ENCODE peak calls at places on chromosomes 3 and 15, in six cellular contexts. A is HepG2, V is A549, H is GM23338, T is HCT116, Z is GM12878. R is an unnamed sample.

GRCh38 chr3:196555295-196555694 is 13.1 kb downstream of the WDR53 start:
- DNase-seq in A (no peak), V (no peak), H (no peak), T (no peak), Z (no peak), R (no peak)

GRCh38 chr3:60269829-60270266 is 981.4 kb downstream of the FHIT start:
- DNase-seq in A (no peak), V (no peak), H (no peak), T (no peak), Z (no peak), R (no peak)

GRCh38 chr3:113523241-113523640 is 8.3 kb upstream of the SPICE1 start:
- DNase-seq in A (no peak), V (no peak), H (no peak), T (no peak), Z (no peak), R (no peak)

GRCh38 chr3:156816794-156817741 is 9.1 kb upstream of the LEKR1 start:
- DNase-seq in A (no peak), V (peak), H (peak), T (peak), Z (peak), R (peak)

GRCh38 chr3:38446287-38446686 is 7.4 kb upstream of the ACVR2B start:
- DNase-seq in A (no peak), V (no peak), H (no peak), T (no peak), Z (no peak), R (no peak)

GRCh38 chr15:58332676-58333400 is 99.0 kb upstream of the LIPC start:
- DNase-seq in A (peak), V (peak), H (no peak), T (no peak), Z (no peak), R (no peak)

GRCh38 chr3:136929984-136930671 is 27.7 kb upstream of the IL20RB start:
- DNase-seq in A (no peak), V (peak), H (no peak), T (no peak), Z (no peak), R (no peak)

GRCh38 chr3:184242297-184242685 is 6.5 kb downstream of the ALG3 start:
- DNase-seq in A (no peak), V (no peak), H (no peak), T (no peak), Z (no peak), R (no peak)

GRCh38 chr3:128505771-128506170 is 12.8 kb upstream of the GATA2 start:
- DNase-seq in A (no peak), V (no peak), H (no peak), T (no peak), Z (no peak), R (no peak)

GRCh38 chr3:156681003-156681402 is 6.6 kb downstream of the TIPARP start:
- DNase-seq in A (peak), V (peak), H (peak), T (no peak), Z (no peak), R (peak)

GRCh38 chr3:72135636-72136035 is 350.7 kb upstream of the PROK2 start:
- DNase-seq in A (no peak), V (no peak), H (no peak), T (no peak), Z (no peak), R (no peak)

GRCh38 chr3:89586256-89586655 is 478.8 kb downstream of the EPHA3 start:
- DNase-seq in A (no peak), V (no peak), H (no peak), T (no peak), Z (no peak), R (no peak)

GRCh38 chr15:78103406-78104118 is 11.2 kb downstream of the SH2D7 start:
- DNase-seq in A (no peak), V (no peak), H (no peak), T (no peak), Z (peak), R (peak)

GRCh38 chr3:59246719-59247401 is 197.0 kb upstream of the CFAP20DC start:
- DNase-seq in A (no peak), V (no peak), H (no peak), T (no peak), Z (peak), R (no peak)

GRCh38 chr15:67901922-67902321 is 62.1 kb upstream of the RNU6-1 start:
- DNase-seq in A (no peak), V (no peak), H (no peak), T (no peak), Z (no peak), R (no peak)

GRCh38 chr3:43372809-43373587 is 86.7 kb downstream of the SNRK start:
- DNase-seq in A (no peak), V (no peak), H (peak), T (no peak), Z (no peak), R (no peak)

GRCh38 chr3:29291262-29291981 is 10.6 kb downstream of the RBMS3 start:
- DNase-seq in A (peak), V (no peak), H (no peak), T (no peak), Z (no peak), R (no peak)

GRCh38 chr3:29164825-29165224 is 116.0 kb upstream of the RBMS3 start:
- DNase-seq in A (no peak), V (no peak), H (no peak), T (no peak), Z (no peak), R (no peak)

GRCh38 chr15:29854413-29854812 is 32.1 kb upstream of the TJP1 start:
- DNase-seq in A (no peak), V (no peak), H (no peak), T (no peak), Z (no peak), R (no peak)

GRCh38 chr15:58931985-58932384 is 1.5 kb downstream of the SLTM start:
- DNase-seq in A (peak), V (peak), H (no peak), T (no peak), Z (peak), R (no peak)

GRCh38 chr3:11136116-11136515 is 18.2 kb upstream of the HRH1 start:
- DNase-seq in A (no peak), V (no peak), H (no peak), T (no peak), Z (no peak), R (no peak)

GRCh38 chr3:55541456-55541855 is 54.4 kb upstream of the WNT5A start:
- DNase-seq in A (no peak), V (no peak), H (no peak), T (no peak), Z (no peak), R (no peak)
- H3K27ac ChIP-seq in A (no peak), V (no peak), H (no peak), T (no peak), Z (no peak), R (no peak)

GRCh38 chr15:48856947-48857346 is 21.0 kb upstream of the EID1 start:
- DNase-seq in A (no peak), V (no peak), H (peak), T (no peak), Z (no peak), R (no peak)
- TF ChIP-seq REST in A (no peak), V (no peak), H (no peak), T (no peak), Z (no peak), R (no peak)

GRCh38 chr3:71022552-71023335 is 560.8 kb downstream of the FOXP1 start:
- DNase-seq in A (peak), V (no peak), H (peak), T (no peak), Z (no peak), R (no peak)
- TF ChIP-seq CTCF in A (peak), V (peak), H (peak), T (peak), Z (no peak), R (no peak)

DNA sequence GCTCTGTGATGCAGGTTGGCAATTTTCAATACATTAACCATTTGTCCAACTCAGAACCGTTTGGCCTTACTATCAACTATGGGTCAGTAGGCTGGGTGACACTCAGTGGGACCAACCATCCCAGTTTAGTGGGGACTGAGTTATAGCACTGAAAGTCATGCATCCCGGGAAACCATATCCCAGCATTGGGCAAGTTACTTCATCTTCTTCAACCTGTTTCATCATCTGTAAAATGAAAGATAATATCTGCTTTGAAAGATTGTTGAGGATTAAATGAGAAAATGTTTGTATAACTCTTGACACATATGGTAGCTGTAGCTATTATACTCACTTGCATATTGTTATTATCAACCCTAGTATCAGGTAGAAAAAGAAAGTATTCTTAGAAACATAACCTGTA is 11.9 kb downstream of the RAB27A start:
- DNase-seq in A (no peak), V (no peak), H (no peak), T (no peak), Z (no peak), R (no peak)
- H3K27ac ChIP-seq in A (no peak), V (no peak), H (no peak), T (no peak), Z (peak), R (peak)

GRCh38 chr3:46228259-46229222 is 13.7 kb upstream of the CCR3 start:
- DNase-seq in A (no peak), V (no peak), H (no peak), T (no peak), Z (no peak), R (peak)
- TF ChIP-seq REST in A (no peak), V (no peak), H (no peak), T (no peak), Z (no peak), R (peak)

GRCh38 chr15:89837830-89838178 is 23.2 kb upstream of the ANPEP start:
- DNase-seq in A (no peak), V (no peak), H (no peak), T (no peak), Z (no peak), R (no peak)

GRCh38 chr15:89837134-89837829 is 22.6 kb upstream of the ANPEP start:
- DNase-seq in A (no peak), V (no peak), H (no peak), T (no peak), Z (no peak), R (peak)

GRCh38 chr15:89833966-89834365 is 19.3 kb upstream of the ANPEP start:
- DNase-seq in A (no peak), V (no peak), H (no peak), T (no peak), Z (no peak), R (no peak)

GRCh38 chr15:89835190-89835564 is 20.5 kb upstream of the ANPEP start:
- DNase-seq in A (no peak), V (no peak), H (no peak), T (no peak), Z (no peak), R (no peak)

GRCh38 chr15:89836255-89837133 is 21.8 kb upstream of the ANPEP start:
- DNase-seq in A (no peak), V (no peak), H (no peak), T (no peak), Z (no peak), R (no peak)
- TF ChIP-seq CTCF in A (no peak), V (no peak), H (no peak), T (no peak), Z (no peak), R (no peak)

GRCh38 chr3:64290864-64291263 is 65.6 kb upstream of the PRICKLE2 start:
- DNase-seq in A (no peak), V (no peak), H (no peak), T (no peak), Z (no peak), R (no peak)
- H3K27ac ChIP-seq in A (no peak), V (peak), H (no peak), T (no peak), Z (no peak), R (no peak)

GRCh38 chr15:66565731-66566130 is at the start of gene LCTL:
- DNase-seq in A (peak), V (no peak), H (peak), T (no peak), Z (no peak), R (no peak)
- TF ChIP-seq REST in A (no peak), V (no peak), H (no peak), T (no peak), Z (no peak), R (no peak)

R was measured in HL-60.